ENCODE peak calls at places on chromosomes 5 and 9, in five cellular contexts. One of them, this sample, is unnamed.

GRCh38 chr5:142800776-142801494 is 30.8 kb downstream of the ARHGAP26 start:
- DNase-seq in DND-41: peak
- DNase-seq in mammary epithelial cell: no peak
- DNase-seq in GM23248: no peak
- DNase-seq in HCT116: no peak
- DNase-seq in this sample: no peak

GRCh38 chr9:70382046-70382708 is 32.3 kb downstream of the KLF9 start:
- DNase-seq in DND-41: no peak
- DNase-seq in HCT116: no peak
- DNase-seq in mammary epithelial cell: no peak
- DNase-seq in GM23248: no peak
- DNase-seq in this sample: no peak

GRCh38 chr9:84296146-84296843 is 44.3 kb downstream of the SLC28A3 start:
- DNase-seq in HCT116: no peak
- DNase-seq in DND-41: no peak
- DNase-seq in GM23248: peak
- DNase-seq in mammary epithelial cell: peak
- DNase-seq in this sample: no peak

GRCh38 chr5:75054110-75054930 is 2.0 kb upstream of the GCNT4 start:
- DNase-seq in mammary epithelial cell: no peak
- DNase-seq in HCT116: no peak
- DNase-seq in GM23248: peak
- DNase-seq in DND-41: no peak
- DNase-seq in this sample: no peak

GRCh38 chr5:128402506-128402905 is 135.5 kb downstream of the FBN2 start:
- DNase-seq in DND-41: no peak
- DNase-seq in HCT116: no peak
- DNase-seq in GM23248: no peak
- DNase-seq in mammary epithelial cell: no peak
- DNase-seq in this sample: no peak

GRCh38 chr5:176454724-176455394 is 6.7 kb downstream of the FAF2 start:
- DNase-seq in mammary epithelial cell: no peak
- DNase-seq in GM23248: no peak
- DNase-seq in HCT116: no peak
- DNase-seq in DND-41: no peak
- DNase-seq in this sample: no peak

GRCh38 chr5:154669402-154669801 is 85.8 kb upstream of the LARP1 start:
- DNase-seq in HCT116: no peak
- DNase-seq in DND-41: no peak
- DNase-seq in mammary epithelial cell: no peak
- DNase-seq in GM23248: no peak
- DNase-seq in this sample: no peak

GRCh38 chr5:72467421-72467820 is 39.8 kb downstream of the ZNF366 start:
- DNase-seq in DND-41: no peak
- DNase-seq in GM23248: no peak
- DNase-seq in mammary epithelial cell: no peak
- DNase-seq in HCT116: no peak
- DNase-seq in this sample: no peak

GRCh38 chr9:114261026-114261425 is 61.9 kb upstream of the ORM1 start:
- DNase-seq in GM23248: no peak
- DNase-seq in DND-41: no peak
- DNase-seq in HCT116: no peak
- DNase-seq in mammary epithelial cell: no peak
- DNase-seq in this sample: no peak

GRCh38 chr5:96629774-96630173 is 32.4 kb upstream of the CAST start:
- DNase-seq in mammary epithelial cell: peak
- DNase-seq in GM23248: peak
- DNase-seq in HCT116: peak
- DNase-seq in DND-41: no peak
- DNase-seq in this sample: no peak

GRCh38 chr5:16057277-16057676 is 122.3 kb downstream of the MARCHF11 start:
- DNase-seq in DND-41: no peak
- DNase-seq in mammary epithelial cell: peak
- DNase-seq in GM23248: peak
- DNase-seq in HCT116: no peak
- DNase-seq in this sample: no peak

GRCh38 chr9:78515108-78515507 is 218.2 kb downstream of the PSAT1 start:
- DNase-seq in DND-41: no peak
- DNase-seq in GM23248: no peak
- DNase-seq in mammary epithelial cell: no peak
- DNase-seq in HCT116: no peak
- DNase-seq in this sample: no peak

GRCh38 chr9:97848582-97849237 is 4.3 kb upstream of the FOXE1 start:
- DNase-seq in mammary epithelial cell: no peak
- DNase-seq in HCT116: no peak
- DNase-seq in GM23248: peak
- DNase-seq in DND-41: no peak
- DNase-seq in this sample: no peak

GRCh38 chr9:2727966-2728613 is 10.8 kb downstream of the KCNV2 start:
- DNase-seq in GM23248: peak
- DNase-seq in HCT116: peak
- DNase-seq in DND-41: no peak
- DNase-seq in mammary epithelial cell: peak
- DNase-seq in this sample: no peak

GRCh38 chr9:99666571-99666970 is 155.1 kb upstream of the NR4A3 start:
- DNase-seq in DND-41: no peak
- DNase-seq in mammary epithelial cell: no peak
- DNase-seq in GM23248: no peak
- DNase-seq in HCT116: no peak
- DNase-seq in this sample: no peak

GRCh38 chr9:110555971-110556370 is 23.6 kb downstream of the SVEP1 start:
- DNase-seq in HCT116: no peak
- DNase-seq in mammary epithelial cell: peak
- DNase-seq in GM23248: peak
- DNase-seq in DND-41: no peak
- DNase-seq in this sample: no peak

DNA sequence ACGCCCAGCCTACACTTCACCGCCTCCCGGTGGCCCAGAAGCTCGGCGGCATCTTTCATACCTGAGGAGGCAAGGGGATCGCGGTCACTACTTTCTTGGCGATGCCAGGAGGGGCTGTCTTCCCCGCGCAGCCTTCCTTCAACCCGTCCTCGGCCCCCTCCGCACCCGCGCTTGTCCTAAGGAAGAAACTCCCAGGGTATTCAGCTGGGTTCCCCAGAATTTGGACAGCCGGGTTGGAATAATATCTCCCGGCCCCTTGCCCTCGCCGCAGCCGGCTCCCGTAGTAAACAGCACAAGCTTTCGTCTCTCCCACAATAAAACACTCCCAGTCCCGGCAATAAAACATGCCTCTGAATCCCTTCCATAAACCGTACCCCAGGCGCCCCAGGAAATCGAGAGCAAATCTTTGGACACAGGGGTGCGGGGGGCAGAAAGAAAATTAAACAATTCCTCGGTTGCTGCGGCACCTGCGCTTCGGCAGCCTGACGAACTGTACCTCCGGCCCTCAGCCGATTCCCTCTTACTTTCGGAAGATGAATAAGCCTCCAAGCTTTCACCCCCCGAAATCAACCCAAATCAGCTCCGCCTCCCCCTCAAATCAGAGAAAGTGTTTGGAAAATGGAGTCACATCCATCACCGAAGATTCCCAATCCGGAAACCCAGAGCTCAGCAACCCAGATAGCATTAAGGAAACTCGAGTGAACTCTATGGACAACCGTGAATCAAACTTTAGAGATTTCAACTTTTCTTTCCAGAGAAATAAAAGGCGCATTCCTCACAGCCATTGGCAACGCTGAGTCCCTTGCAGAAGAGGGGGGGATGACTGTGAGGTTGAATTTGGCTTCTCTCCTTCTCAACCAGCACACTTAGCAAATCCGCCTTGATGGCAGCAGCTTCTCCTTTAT is 1.1 kb downstream of the OTP start:
- DNase-seq in mammary epithelial cell: no peak
- DNase-seq in GM23248: no peak
- DNase-seq in HCT116: no peak
- DNase-seq in DND-41: no peak
- DNase-seq in this sample: no peak
- TF ChIP-seq EZH2 in mammary epithelial cell: peak
- TF ChIP-seq EZH2 in GM23248: no peak
- TF ChIP-seq EZH2 in HCT116: no peak
- TF ChIP-seq EZH2 in DND-41: no peak
- TF ChIP-seq EZH2 in this sample: peak

GRCh38 chr5:37695651-37696050 is 144.2 kb downstream of the GDNF start:
- DNase-seq in HCT116: no peak
- DNase-seq in GM23248: no peak
- DNase-seq in DND-41: no peak
- DNase-seq in mammary epithelial cell: no peak
- DNase-seq in this sample: no peak

GRCh38 chr5:37701868-37702267 is 138.0 kb downstream of the GDNF start:
- DNase-seq in HCT116: no peak
- DNase-seq in GM23248: no peak
- DNase-seq in mammary epithelial cell: no peak
- DNase-seq in DND-41: no peak
- DNase-seq in this sample: no peak

GRCh38 chr5:37694867-37695266 is 145.0 kb downstream of the GDNF start:
- DNase-seq in mammary epithelial cell: no peak
- DNase-seq in DND-41: no peak
- DNase-seq in GM23248: no peak
- DNase-seq in HCT116: no peak
- DNase-seq in this sample: no peak

DNA sequence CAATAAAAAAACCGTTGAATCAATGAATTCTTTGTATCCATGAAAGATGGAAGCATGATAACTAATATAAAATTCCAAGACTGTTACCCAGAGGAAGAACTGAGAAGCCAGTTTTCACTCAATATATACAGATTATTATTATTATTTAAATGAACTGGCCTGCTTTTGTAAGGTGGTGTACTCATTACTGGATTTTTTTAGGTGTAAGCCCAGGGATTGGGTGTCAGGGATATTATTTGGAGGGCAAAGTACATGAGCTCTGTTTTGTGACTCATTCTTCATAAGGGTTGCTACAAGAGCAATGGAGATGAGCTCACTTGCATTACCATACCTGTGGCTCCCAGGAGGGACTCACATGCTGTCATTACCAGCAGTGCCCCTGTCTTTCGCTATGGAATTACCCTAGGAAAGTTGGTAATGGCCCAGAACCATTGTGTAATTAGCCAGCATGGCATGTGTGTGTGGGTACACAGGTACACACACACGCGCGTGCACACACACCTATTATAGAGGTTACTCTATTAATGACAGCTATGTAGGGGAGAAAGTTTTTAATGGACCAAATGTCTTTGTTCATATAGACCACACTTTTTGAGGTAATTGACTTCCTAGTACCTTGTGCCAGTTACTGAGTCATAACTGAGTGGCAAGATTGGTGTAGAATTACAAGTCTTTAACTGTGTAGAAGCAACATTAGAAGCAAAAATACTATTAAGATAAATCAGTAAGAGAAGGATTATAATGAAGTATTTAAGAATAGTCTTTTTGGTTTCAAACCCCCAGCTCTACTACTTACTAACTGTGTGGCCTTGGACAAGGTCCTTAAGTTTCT is 143.4 kb downstream of the GDNF start:
- DNase-seq in mammary epithelial cell: peak
- DNase-seq in DND-41: no peak
- DNase-seq in HCT116: peak
- DNase-seq in GM23248: peak
- DNase-seq in this sample: no peak
- H3K27ac ChIP-seq in mammary epithelial cell: peak
- H3K27ac ChIP-seq in DND-41: no peak
- H3K27ac ChIP-seq in HCT116: peak
- H3K27ac ChIP-seq in GM23248: peak
- H3K27ac ChIP-seq in this sample: no peak

GRCh38 chr9:95131023-95131943 is 186.2 kb downstream of the FANCC start:
- DNase-seq in GM23248: peak
- DNase-seq in HCT116: peak
- DNase-seq in DND-41: peak
- DNase-seq in mammary epithelial cell: peak
- DNase-seq in this sample: peak

GRCh38 chr9:95128177-95128524 is 189.4 kb downstream of the FANCC start:
- DNase-seq in GM23248: no peak
- DNase-seq in HCT116: no peak
- DNase-seq in mammary epithelial cell: no peak
- DNase-seq in DND-41: no peak
- DNase-seq in this sample: no peak

GRCh38 chr9:95130484-95130883 is 187.0 kb downstream of the FANCC start:
- DNase-seq in HCT116: no peak
- DNase-seq in DND-41: no peak
- DNase-seq in mammary epithelial cell: no peak
- DNase-seq in GM23248: no peak
- DNase-seq in this sample: no peak

GRCh38 chr9:95127249-95128176 is 190.0 kb downstream of the FANCC start:
- DNase-seq in DND-41: no peak
- DNase-seq in GM23248: peak
- DNase-seq in HCT116: peak
- DNase-seq in mammary epithelial cell: peak
- DNase-seq in this sample: no peak

GRCh38 chr9:95129651-95130291 is 187.7 kb downstream of the FANCC start:
- DNase-seq in HCT116: no peak
- DNase-seq in mammary epithelial cell: no peak
- DNase-seq in GM23248: no peak
- DNase-seq in DND-41: no peak
- DNase-seq in this sample: no peak
- H3K9ac ChIP-seq in HCT116: no peak
- H3K9ac ChIP-seq in mammary epithelial cell: no peak
- H3K9ac ChIP-seq in GM23248: no peak
- H3K9ac ChIP-seq in DND-41: no peak
- H3K9ac ChIP-seq in this sample: no peak

GRCh38 chr9:132572921-132573320 is 9.5 kb upstream of the BARHL1 start:
- DNase-seq in DND-41: no peak
- DNase-seq in GM23248: peak
- DNase-seq in HCT116: no peak
- DNase-seq in mammary epithelial cell: no peak
- DNase-seq in this sample: no peak

GRCh38 chr9:132575811-132576210 is 6.6 kb upstream of the BARHL1 start:
- DNase-seq in HCT116: no peak
- DNase-seq in DND-41: no peak
- DNase-seq in mammary epithelial cell: no peak
- DNase-seq in GM23248: no peak
- DNase-seq in this sample: no peak

GRCh38 chr9:132577119-132577518 is 5.3 kb upstream of the BARHL1 start:
- DNase-seq in GM23248: no peak
- DNase-seq in mammary epithelial cell: no peak
- DNase-seq in DND-41: no peak
- DNase-seq in HCT116: no peak
- DNase-seq in this sample: no peak

GRCh38 chr9:132571806-132572600 is 10.4 kb upstream of the BARHL1 start:
- DNase-seq in GM23248: no peak
- DNase-seq in HCT116: no peak
- DNase-seq in mammary epithelial cell: no peak
- DNase-seq in DND-41: no peak
- DNase-seq in this sample: no peak

DNA sequence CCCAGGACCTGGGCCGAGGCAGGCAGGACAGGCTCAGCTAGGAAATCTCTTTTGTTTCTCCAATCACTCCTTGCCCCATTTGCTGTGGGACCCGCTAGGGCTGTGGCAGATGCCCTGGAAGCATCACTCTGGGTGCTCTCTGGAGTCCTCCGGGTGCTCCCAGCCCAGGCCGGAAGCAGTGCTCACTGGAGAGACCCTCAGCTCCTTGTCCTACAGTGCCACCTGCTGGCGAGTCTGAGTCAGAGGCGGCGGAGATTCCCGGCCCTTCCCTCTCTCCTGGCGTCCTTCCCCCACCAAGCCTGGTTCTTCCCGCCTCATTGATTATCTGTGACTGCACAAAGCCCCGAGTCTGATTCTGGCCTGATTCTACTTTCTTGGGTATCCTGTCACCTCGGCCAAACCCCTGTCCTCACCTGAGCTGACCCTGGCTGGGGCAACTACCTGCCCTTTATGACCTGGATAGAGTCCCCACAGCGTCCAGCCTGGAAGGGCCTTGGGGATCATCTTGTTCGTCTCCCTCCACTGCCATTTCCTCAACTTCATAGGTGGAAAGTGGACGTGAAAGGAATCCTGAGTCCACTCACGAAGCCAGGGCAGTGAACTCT is 7.3 kb upstream of the BARHL1 start:
- DNase-seq in GM23248: peak
- DNase-seq in DND-41: peak
- DNase-seq in HCT116: peak
- DNase-seq in mammary epithelial cell: peak
- DNase-seq in this sample: no peak
- TF ChIP-seq EZH2 in GM23248: no peak
- TF ChIP-seq EZH2 in DND-41: no peak
- TF ChIP-seq EZH2 in HCT116: no peak
- TF ChIP-seq EZH2 in mammary epithelial cell: no peak
- TF ChIP-seq EZH2 in this sample: no peak